ENCODE peak calls at places on chromosomes 1 and 21, in five cellular contexts. W is fibroblast of lung, X is thoracic aorta, Y is endodermal cell, B is Peyer's patch. Q is an unnamed sample. For H3K4me1, the result is how much of the 10 kb centered on the place peaks cover.

GRCh38 chr1:208006258-208006920 is 95.5 kb upstream of the CD34 start:
- DNase-seq in W (peak), X (no peak), Y (no peak), B (no peak), Q (no peak)

GRCh38 chr1:32966900-32967299 is 2.3 kb upstream of the RNF19B start:
- DNase-seq in W (no peak), X (no peak), Y (no peak), B (no peak), Q (no peak)

GRCh38 chr1:193629875-193630274 is 443.5 kb upstream of the B3GALT2 start:
- DNase-seq in W (peak), X (no peak), Y (no peak), B (no peak), Q (no peak)

GRCh38 chr21:41168391-41169257 is 664 bp downstream of the BACE2 start:
- DNase-seq in W (peak), X (peak), Y (peak), B (peak), Q (no peak)

GRCh38 chr1:197737916-197738315 is 37.4 kb downstream of the DENND1B start:
- DNase-seq in W (no peak), X (no peak), Y (no peak), B (no peak), Q (no peak)

GRCh38 chr1:110003747-110004428 is 19.3 kb downstream of the AHCYL1 start:
- DNase-seq in W (peak), X (peak), Y (peak), B (peak), Q (peak)

GRCh38 chr1:155184835-155185782 is 11.5 kb downstream of the TRIM46 start:
- DNase-seq in W (no peak), X (no peak), Y (peak), B (peak), Q (peak)

GRCh38 chr1:63731117-63732043 is 42.4 kb upstream of the ROR1 start:
- DNase-seq in W (peak), X (no peak), Y (peak), B (peak), Q (no peak)

GRCh38 chr1:33140153-33141149 is 41.4 kb downstream of the TRIM62 start:
- DNase-seq in W (peak), X (no peak), Y (peak), B (no peak), Q (no peak)

GRCh38 chr1:80375662-80376061 is 1369.1 kb upstream of the ADGRL4 start:
- DNase-seq in W (peak), X (no peak), Y (no peak), B (no peak), Q (no peak)

GRCh38 chr1:63368131-63368530 is 704 bp downstream of the ALG6 start:
- DNase-seq in W (no peak), X (no peak), Y (no peak), B (no peak), Q (no peak)

GRCh38 chr1:8015036-8015808 is 10.9 kb downstream of the ERRFI1 start:
- DNase-seq in W (peak), X (no peak), Y (peak), B (peak), Q (peak)

GRCh38 chr1:207752456-207753132 is 740 bp downstream of the CD46 start:
- DNase-seq in W (peak), X (no peak), Y (peak), B (peak), Q (peak)

GRCh38 chr1:11134352-11135266 is 34.9 kb upstream of the EXOSC10 start:
- DNase-seq in W (peak), X (no peak), Y (no peak), B (no peak), Q (no peak)

GRCh38 chr1:31765041-31765467 is 914 bp upstream of the ADGRB2 start:
- DNase-seq in W (no peak), X (no peak), Y (peak), B (no peak), Q (no peak)

GRCh38 chr21:37230632-37231246 is 36.4 kb downstream of the VPS26C start:
- DNase-seq in W (no peak), X (no peak), Y (no peak), B (peak), Q (no peak)

GRCh38 chr1:224211262-224211962 is 28.4 kb downstream of the DEGS1 start:
- DNase-seq in W (peak), X (no peak), Y (no peak), B (peak), Q (no peak)

GRCh38 chr1:175591083-175591743 is 152.2 kb downstream of the TNR start:
- DNase-seq in W (no peak), X (no peak), Y (peak), B (no peak), Q (no peak)

GRCh38 chr1:1136547-1137230 is 20.8 kb upstream of the C1orf159 start:
- DNase-seq in W (no peak), X (no peak), Y (no peak), B (peak), Q (peak)

GRCh38 chr1:187985145-187985896 is 1156.6 kb downstream of the PLA2G4A start:
- DNase-seq in W (no peak), X (no peak), Y (no peak), B (no peak), Q (no peak)

GRCh38 chr1:109959974-109960744 is 24.4 kb upstream of the AHCYL1 start:
- DNase-seq in W (peak), X (no peak), Y (peak), B (no peak), Q (no peak)

GRCh38 chr1:5872886-5873285 is 119.3 kb downstream of the NPHP4 start:
- DNase-seq in W (no peak), X (no peak), Y (no peak), B (no peak), Q (no peak)

GRCh38 chr1:7230121-7230895 is 445.1 kb downstream of the CAMTA1 start:
- DNase-seq in W (no peak), X (no peak), Y (peak), B (no peak), Q (no peak)

GRCh38 chr1:207519505-207520399 is 23.8 kb downstream of the CR1 start:
- DNase-seq in W (no peak), X (no peak), Y (no peak), B (no peak), Q (no peak)

GRCh38 chr1:218625393-218625792 is 280.3 kb downstream of the TGFB2 start:
- DNase-seq in W (no peak), X (no peak), Y (no peak), B (no peak), Q (no peak)

GRCh38 chr1:98761238-98761637 is 99.7 kb downstream of the SNX7 start:
- DNase-seq in W (no peak), X (no peak), Y (peak), B (no peak), Q (no peak)

GRCh38 chr1:7247158-7247557 is 461.9 kb downstream of the CAMTA1 start:
- DNase-seq in W (no peak), X (no peak), Y (no peak), B (no peak), Q (no peak)

GRCh38 chr1:94951056-94951455 is 24.1 kb upstream of the CNN3 start:
- DNase-seq in W (no peak), X (no peak), Y (no peak), B (no peak), Q (no peak)

GRCh38 chr1:97050501-97050900 is 328.9 kb downstream of the PTBP2 start:
- DNase-seq in W (peak), X (no peak), Y (no peak), B (no peak), Q (no peak)

GRCh38 chr1:218620956-218621355 is 275.8 kb downstream of the TGFB2 start:
- DNase-seq in W (peak), X (no peak), Y (no peak), B (no peak), Q (no peak)

GRCh38 chr1:29062157-29062942 is 61.4 kb downstream of the TMEM200B start:
- DNase-seq in W (no peak), X (no peak), Y (no peak), B (no peak), Q (no peak)

GRCh38 chr1:224454337-224455055 is 19.9 kb upstream of the WDR26 start:
- DNase-seq in W (no peak), X (no peak), Y (peak), B (no peak), Q (no peak)

GRCh38 chr1:231695439-231696255 is 69.1 kb downstream of the DISC1 start:
- DNase-seq in W (peak), X (no peak), Y (no peak), B (no peak), Q (no peak)

GRCh38 chr1:152622803-152623202 is at the start of gene LCE3A:
- DNase-seq in W (no peak), X (no peak), Y (no peak), B (no peak), Q (no peak)

GRCh38 chr1:89043940-89044339 is 21.1 kb downstream of the GBP1 start:
- DNase-seq in W (no peak), X (no peak), Y (no peak), B (no peak), Q (no peak)

GRCh38 chr1:2146836-2147517 is 47.6 kb downstream of the FAAP20 start:
- DNase-seq in W (no peak), X (no peak), Y (no peak), B (no peak), Q (no peak)

GRCh38 chr1:33661791-33662190 is 189.3 kb downstream of the ZSCAN20 start:
- DNase-seq in W (no peak), X (no peak), Y (no peak), B (no peak), Q (no peak)

GRCh38 chr1:238658766-238659165 is 727.6 kb upstream of the CHRM3 start:
- DNase-seq in W (peak), X (no peak), Y (no peak), B (no peak), Q (no peak)

GRCh38 chr1:234976880-234977680 is 151.6 kb downstream of the TOMM20 start:
- DNase-seq in W (no peak), X (no peak), Y (no peak), B (no peak), Q (no peak)

GRCh38 chr1:234977891-234978396 is 150.7 kb downstream of the TOMM20 start:
- DNase-seq in W (no peak), X (no peak), Y (no peak), B (peak), Q (no peak)

GRCh38 chr1:234975122-234975940 is 153.3 kb downstream of the TOMM20 start:
- DNase-seq in W (peak), X (no peak), Y (peak), B (peak), Q (no peak)

GRCh38 chr1:234978397-234979291 is 150.0 kb downstream of the TOMM20 start:
- DNase-seq in W (peak), X (no peak), Y (no peak), B (peak), Q (peak)

DNA sequence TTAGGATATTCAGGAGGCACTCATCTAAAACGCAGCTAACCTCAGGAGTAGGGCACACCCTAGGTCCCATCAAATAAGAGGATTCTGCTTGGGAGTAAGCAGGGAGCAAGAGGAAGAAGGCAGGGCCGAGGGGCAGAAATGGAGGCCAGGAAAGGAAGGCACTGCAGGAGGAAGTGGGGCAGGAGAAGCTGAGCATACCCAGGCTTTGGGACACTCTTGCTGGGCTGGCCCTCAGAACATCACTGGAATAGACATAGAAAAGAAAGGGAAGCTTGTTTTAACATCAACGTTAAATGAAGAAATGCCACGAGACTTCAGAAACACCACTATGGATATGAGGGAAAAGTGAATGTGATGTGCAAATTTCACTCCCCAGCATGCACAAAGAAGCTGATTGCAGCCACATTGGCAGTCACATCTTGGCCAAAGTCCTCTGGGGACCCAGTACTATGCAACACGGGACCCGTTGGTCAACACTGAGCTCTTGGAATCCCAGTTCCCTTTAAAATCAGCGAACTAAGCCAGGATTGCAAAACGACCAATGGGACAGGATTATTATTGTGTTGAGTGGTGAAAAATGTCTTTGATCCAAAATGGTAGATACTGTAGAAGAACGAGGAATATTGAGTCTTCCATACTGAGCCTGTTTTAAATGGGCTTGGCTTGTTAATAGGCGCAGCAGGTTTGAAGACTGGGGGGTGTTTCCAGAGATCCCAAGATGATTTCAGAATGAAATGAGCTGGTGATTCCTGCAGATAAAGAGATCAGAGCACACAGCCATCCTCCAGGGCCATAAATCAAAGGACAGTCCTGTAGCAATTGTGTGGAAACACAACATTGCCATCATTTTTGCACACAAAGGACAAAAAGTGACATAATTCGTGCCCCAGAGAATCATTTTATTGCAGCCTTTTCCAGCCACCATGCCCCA is 152.4 kb downstream of the TOMM20 start:
- DNase-seq in W (no peak), X (no peak), Y (no peak), B (peak), Q (no peak)
- H3K4me1 ChIP-seq in W (under half), X (under half), Y (under half), B (under half), Q (half or more)

DNA sequence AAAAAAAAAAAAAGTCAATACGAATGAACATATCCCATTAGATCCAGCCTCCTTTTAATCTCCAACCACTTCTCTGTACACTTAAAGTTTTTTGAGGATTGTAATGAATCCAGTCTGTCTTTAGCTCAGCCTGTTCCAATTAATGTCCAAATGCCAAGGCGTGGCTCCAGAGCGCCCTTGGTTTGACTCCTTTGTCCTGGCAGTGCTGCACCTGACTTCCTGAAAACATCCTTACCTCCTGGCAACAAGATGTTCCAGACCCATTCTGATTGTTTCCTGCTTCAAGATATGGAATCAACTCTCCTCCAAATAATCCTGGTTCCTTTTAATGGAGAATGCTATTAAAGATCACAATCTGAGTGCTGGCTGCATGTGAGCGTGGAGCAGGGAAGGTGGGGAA is 74.1 kb upstream of the FAM20B start:
- DNase-seq in W (no peak), X (no peak), Y (no peak), B (no peak), Q (no peak)
- H3K27ac ChIP-seq in W (no peak), X (peak), Y (no peak), B (no peak), Q (no peak)

DNA sequence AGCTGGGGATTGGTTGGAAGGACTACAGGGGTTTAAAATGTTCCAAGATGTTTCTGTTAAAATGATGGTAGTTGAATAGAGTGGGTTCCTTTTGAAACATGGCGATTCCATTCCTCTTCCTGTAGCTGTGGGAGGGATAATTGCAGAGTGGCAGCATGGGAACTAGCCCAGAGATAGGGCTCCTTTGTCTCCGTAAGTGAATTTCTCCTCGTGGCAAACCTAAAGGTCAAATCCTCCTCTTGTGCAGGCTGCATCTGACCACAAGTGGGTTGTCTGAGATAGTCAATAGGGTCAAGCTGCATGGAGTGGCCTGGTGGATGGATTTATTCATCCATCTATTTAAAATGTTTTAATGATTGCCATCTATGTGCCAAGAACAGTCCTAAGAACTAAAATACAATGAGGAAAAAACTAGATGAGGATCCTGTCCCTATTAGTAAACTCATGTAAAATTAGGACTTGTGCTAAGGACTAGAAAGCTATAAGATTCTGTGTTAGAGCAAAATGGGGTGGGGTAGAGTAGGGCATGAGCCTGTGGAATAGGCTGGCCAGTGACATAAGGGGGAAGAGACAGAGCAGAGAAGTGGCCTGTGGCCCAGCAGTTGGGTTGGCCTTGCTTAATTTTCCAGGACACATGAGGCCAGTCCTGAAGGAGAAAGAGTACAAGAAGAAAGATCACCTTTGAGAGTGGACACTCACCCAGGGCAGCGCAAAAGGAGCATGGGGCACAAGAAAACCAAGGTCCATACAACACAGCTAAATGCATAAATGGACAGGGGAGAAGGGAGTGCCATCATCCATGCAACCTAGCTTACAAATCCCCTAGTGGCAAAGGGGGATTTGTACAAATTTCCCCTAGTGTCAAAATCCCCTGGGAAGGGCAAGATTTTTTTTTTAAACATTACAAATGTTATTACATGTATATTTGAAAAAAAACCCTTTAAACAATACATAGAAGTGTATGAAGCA is 89.2 kb upstream of the IVNS1ABP start:
- DNase-seq in W (no peak), X (no peak), Y (no peak), B (no peak), Q (no peak)
- H3K4me1 ChIP-seq in W (under half), X (under half), Y (under half), B (under half), Q (under half)

GRCh38 chr1:201481004-201481380 is 12.0 kb upstream of the PHLDA3 start:
- DNase-seq in W (no peak), X (no peak), Y (no peak), B (no peak), Q (no peak)

GRCh38 chr1:201480231-201481003 is 11.4 kb upstream of the PHLDA3 start:
- DNase-seq in W (peak), X (no peak), Y (peak), B (peak), Q (peak)

GRCh38 chr1:201481761-201482493 is 12.9 kb upstream of the PHLDA3 start:
- DNase-seq in W (peak), X (no peak), Y (peak), B (peak), Q (peak)

GRCh38 chr1:201476670-201477344 is 7.8 kb upstream of the PHLDA3 start:
- DNase-seq in W (peak), X (no peak), Y (no peak), B (no peak), Q (no peak)

GRCh38 chr1:201479331-201479730 is 10.3 kb upstream of the PHLDA3 start:
- DNase-seq in W (no peak), X (no peak), Y (no peak), B (no peak), Q (no peak)
- H3K27ac ChIP-seq in W (no peak), X (no peak), Y (no peak), B (no peak), Q (no peak)